ENCODE peak calls at places on chromosomes 13 and 19, in nine cellular contexts. B is lower leg skin, O is uterus, I is breast epithelium, P is testis, Z is NB4, Q is IMR-90, T is heart left ventricle, E is tibial nerve. R is an unnamed sample.

GRCh38 chr19:10510301-10510802 is 6.9 kb downstream of the S1PR5 start:
- DNase-seq in O (no peak), Z (peak; percentile 67), I (no peak), P (no peak), B (no peak), T (no peak), E (no peak), Q (no peak), R (peak; percentile 63)

GRCh38 chr13:99687728-99688397 is 186.6 kb downstream of the TM9SF2 start:
- DNase-seq in T (no peak), P (no peak), I (no peak), Z (no peak), B (no peak), Q (no peak), E (no peak), O (no peak), R (no peak)

GRCh38 chr13:112074139-112074710 is 7.3 kb downstream of the SOX1 start:
- DNase-seq in B (peak; percentile 81), P (no peak), E (no peak), I (no peak), Q (no peak), T (no peak), Z (no peak), O (no peak), R (no peak)

GRCh38 chr19:44725684-44726083 is 22.8 kb upstream of the BCL3 start:
- DNase-seq in Z (no peak), I (no peak), T (no peak), Q (no peak), O (no peak), B (no peak), P (no peak), E (no peak), R (no peak)

GRCh38 chr19:13825489-13826475 is 30.5 kb downstream of the ZSWIM4 start:
- DNase-seq in I (no peak), P (no peak), E (no peak), O (no peak), Z (peak; percentile 45), B (no peak), Q (no peak), T (no peak), R (peak; percentile 29)

GRCh38 chr19:18713550-18714117 is 30.2 kb downstream of the CRTC1 start:
- DNase-seq in E (no peak), T (no peak), O (no peak), Q (no peak), Z (no peak), I (no peak), B (no peak), P (no peak), R (no peak)

GRCh38 chr19:43555185-43555770 is 20.0 kb downstream of the XRCC1 start:
- DNase-seq in O (peak; percentile 49), Q (peak; percentile 66), Z (peak; percentile 77), T (peak; percentile 67), I (peak; percentile 62), B (no peak), E (peak; percentile 77), P (peak; percentile 83), R (peak; percentile 83)

GRCh38 chr19:53772943-53773342 is 51.2 kb downstream of the NLRP12 start:
- DNase-seq in P (peak; percentile 83), I (no peak), Z (peak; percentile 66), E (peak; percentile 82), T (peak; percentile 44), Q (peak; percentile 47), B (no peak), O (peak; percentile 17), R (peak; percentile 49)

GRCh38 chr19:1805401-1806183 is 6.5 kb downstream of the ATP8B3 start:
- DNase-seq in Q (no peak), Z (no peak), B (no peak), I (no peak), E (no peak), O (no peak), T (no peak), P (no peak), R (no peak)

GRCh38 chr13:47594833-47595232 is 406.2 kb downstream of the SUCLA2 start:
- DNase-seq in O (no peak), E (no peak), P (no peak), T (no peak), Z (peak; percentile 47), Q (peak; percentile 1), B (no peak), I (no peak), R (peak; percentile 3)

GRCh38 chr19:4030981-4031380 is 23.4 kb downstream of the PIAS4 start:
- DNase-seq in T (no peak), Q (no peak), I (no peak), E (no peak), P (no peak), B (no peak), Z (no peak), O (no peak), R (no peak)

GRCh38 chr13:43804461-43805070 is 17.8 kb upstream of the ENOX1 start:
- DNase-seq in P (no peak), Q (peak; percentile 78), O (no peak), I (no peak), T (no peak), B (no peak), Z (peak; percentile 62), E (peak; percentile 81), R (peak; percentile 43)

GRCh38 chr13:67023088-67023893 is 206.8 kb downstream of the PCDH9 start:
- DNase-seq in Q (peak; percentile 82), E (peak; percentile 12), I (no peak), P (no peak), Z (peak; percentile 4), B (no peak), O (no peak), T (no peak), R (no peak)

GRCh38 chr13:21348771-21349170 is 110.3 kb downstream of the ZDHHC20 start:
- DNase-seq in Q (no peak), E (no peak), T (no peak), I (no peak), Z (peak; percentile 56), O (no peak), B (no peak), P (no peak), R (no peak)

GRCh38 chr13:49248433-49249002 is 793 bp downstream of the CDADC1 start:
- DNase-seq in O (no peak), T (no peak), Q (peak; percentile 29), P (no peak), E (no peak), I (no peak), B (no peak), Z (no peak), R (peak; percentile 78)

GRCh38 chr13:49246850-49247721 is 639 bp upstream of the CDADC1 start:
- DNase-seq in Z (peak; percentile 15), I (no peak), E (no peak), T (no peak), B (no peak), Q (no peak), P (no peak), O (no peak), R (peak; percentile 49)

GRCh38 chr13:49253310-49253709 is 5.6 kb downstream of the CDADC1 start:
- DNase-seq in Z (peak; percentile 36), P (no peak), E (no peak), B (no peak), I (no peak), O (no peak), Q (no peak), T (no peak), R (no peak)

DNA sequence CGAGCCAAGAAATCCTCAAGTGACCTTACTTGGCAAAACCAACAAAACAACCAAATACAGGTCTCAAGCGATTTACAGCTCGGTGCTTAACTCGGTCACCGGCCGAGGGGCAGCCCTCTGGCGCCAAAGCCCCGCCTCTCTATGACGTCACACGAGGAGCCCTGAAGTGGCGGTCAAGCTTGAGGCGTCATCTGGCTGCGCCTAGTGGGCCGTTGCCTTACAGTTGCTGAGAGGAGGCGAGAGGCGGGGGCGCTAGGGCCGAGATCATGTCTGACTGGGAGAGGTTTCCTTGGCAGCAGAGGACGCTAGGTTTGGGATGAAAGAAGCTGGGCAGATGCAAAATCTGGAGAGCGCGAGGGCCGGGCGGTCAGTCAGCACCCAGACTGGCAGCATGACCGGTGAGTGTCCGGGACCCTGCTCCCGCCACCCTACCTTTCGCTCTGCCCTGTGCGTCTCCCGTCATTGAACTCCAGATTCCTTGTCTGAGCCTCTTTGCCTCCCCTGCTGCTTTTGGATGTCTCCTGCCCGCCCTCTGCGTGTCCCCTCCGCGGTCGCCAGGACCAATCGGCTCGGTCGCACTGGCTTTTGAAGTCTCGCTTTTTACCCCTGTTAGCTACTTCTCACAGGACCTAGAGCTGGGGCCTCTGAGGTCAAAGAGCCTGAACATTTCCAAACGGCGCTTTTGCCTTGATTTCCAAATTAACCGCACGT is at the start of gene CDADC1:
- DNase-seq in Z (peak; percentile 98), E (peak; percentile 97), B (peak; percentile 99), O (peak; percentile 98), I (peak; percentile 95), T (peak; percentile 98), P (peak; percentile 99), Q (peak; percentile 95), R (peak; percentile 97)
- TF ChIP-seq POLR2A in Z (peak; percentile 96), E (peak; percentile 84), B (no peak), O (peak; percentile 85), I (peak; percentile 84), T (no peak), P (no peak), Q (peak; percentile 59), R (peak; percentile 96)

GRCh38 chr19:7522072-7522922 is at the start of gene MCOLN1:
- DNase-seq in Z (peak; percentile 97), I (peak; percentile 99), O (peak; percentile 99), Q (peak; percentile 94), P (peak; percentile 99), E (peak; percentile 100), T (peak; percentile 100), B (peak; percentile 100), R (peak; percentile 98)
- TF ChIP-seq POLR2A in Z (peak; percentile 44), I (no peak), O (peak; percentile 67), Q (no peak), P (no peak), E (peak; percentile 46), T (no peak), B (no peak), R (peak; percentile 71)

GRCh38 chr19:12035220-12036172 is at the start of gene ZNF433:
- DNase-seq in Q (peak; percentile 71), O (peak; percentile 92), Z (no peak), B (peak; percentile 99), I (peak; percentile 98), T (peak; percentile 94), P (peak; percentile 98), E (peak; percentile 98), R (peak; percentile 92)
- TF ChIP-seq POLR2A in Q (peak; percentile 78), O (peak; percentile 58), Z (no peak), B (no peak), I (peak; percentile 64), T (no peak), P (peak; percentile 79), E (peak; percentile 44), R (peak; percentile 83)

DNA sequence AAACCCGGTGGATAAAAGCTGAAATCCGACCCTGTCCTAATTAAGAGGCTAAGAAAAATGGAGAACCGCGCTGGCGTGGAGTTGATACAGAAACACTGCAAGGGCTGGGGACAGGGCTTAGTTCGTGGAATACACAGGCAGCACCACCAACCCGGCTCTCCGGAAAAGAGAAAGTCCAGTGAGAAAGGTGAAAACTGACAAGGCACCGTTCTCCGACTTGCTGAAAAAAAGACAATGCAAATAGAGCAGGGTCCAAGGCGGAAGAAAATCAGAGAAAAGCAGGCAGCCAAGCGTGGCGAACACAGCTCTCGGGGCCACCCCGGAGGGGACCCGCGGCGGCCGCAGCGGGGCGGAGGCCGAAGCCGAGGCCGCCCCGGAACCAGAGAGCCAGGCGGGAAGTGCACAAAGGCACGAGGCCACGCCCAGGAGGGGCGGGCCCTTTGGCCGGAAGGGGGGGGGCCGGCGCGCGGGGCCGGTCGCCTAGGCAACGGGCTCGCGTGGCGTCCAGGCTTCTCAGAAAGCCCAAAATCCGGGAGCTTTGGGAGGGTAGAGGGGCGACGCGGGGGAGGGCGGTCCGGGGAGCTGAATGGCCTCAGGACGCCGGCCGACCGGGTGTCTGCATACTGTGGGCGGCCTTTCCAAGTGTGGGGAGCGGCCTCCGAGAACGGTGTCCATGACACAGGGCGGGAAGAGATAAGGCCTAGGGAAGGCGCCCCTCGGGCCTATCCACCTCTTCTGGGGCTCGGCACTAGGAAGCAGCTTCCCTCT is 1.2 kb upstream of the ING1 start:
- DNase-seq in B (peak; percentile 96), O (peak; percentile 85), Q (peak; percentile 73), T (peak; percentile 90), P (peak; percentile 92), E (peak; percentile 75), Z (peak; percentile 93), I (peak; percentile 79), R (peak; percentile 91)
- TF ChIP-seq POLR2A in B (no peak), O (peak; percentile 89), Q (peak; percentile 81), T (no peak), P (peak; percentile 13), E (peak; percentile 84), Z (peak; percentile 99), I (no peak), R (peak; percentile 89)